ENCODE peak calls at places on chromosomes 1 and 21, in eight cellular contexts. W is HFF-Myc; M is uterus; Z is GM12865; R is body of pancreas; H is A549; C is CD8-positive, alpha-beta T cell; Q is ascending aorta. U is an unnamed sample.

GRCh38 chr1:211703812-211704566 is 28.6 kb upstream of the NEK2 start:
- DNase-seq in H (no peak), Z (no peak), C (no peak), W (no peak), Q (no peak), R (peak; percentile 69), M (no peak), U (no peak)

GRCh38 chr21:34939673-34940321 is 109.3 kb downstream of the RUNX1 start:
- DNase-seq in C (no peak), Q (no peak), M (no peak), Z (no peak), R (no peak), W (no peak), H (no peak), U (no peak)

GRCh38 chr1:25561426-25562100 is 18.2 kb downstream of the LDLRAP1 start:
- DNase-seq in M (no peak), H (no peak), Q (no peak), W (no peak), C (no peak), R (no peak), Z (no peak), U (no peak)

GRCh38 chr1:186139706-186140105 is 235.3 kb downstream of the TPR start:
- DNase-seq in W (no peak), R (no peak), M (no peak), C (no peak), Z (no peak), Q (no peak), H (no peak), U (no peak)

GRCh38 chr1:245822997-245823396 is 668.2 kb downstream of the KIF26B start:
- DNase-seq in H (peak; percentile 36), Q (no peak), M (peak; percentile 35), W (peak; percentile 59), R (no peak), C (no peak), Z (no peak), U (peak; percentile 58)

GRCh38 chr1:25657786-25658760 is 41.5 kb downstream of the MAN1C1 start:
- DNase-seq in W (no peak), Q (no peak), C (no peak), R (no peak), M (peak; percentile 8), H (no peak), Z (no peak), U (no peak)

GRCh38 chr1:151311589-151312331 is 15.5 kb downstream of the PI4KB start:
- DNase-seq in Q (peak; percentile 81), H (peak; percentile 99), Z (peak; percentile 10), C (peak; percentile 45), W (peak; percentile 93), M (peak; percentile 85), R (peak; percentile 50), U (peak; percentile 79)

GRCh38 chr1:15137807-15138206 is 15.7 kb upstream of the TMEM51 start:
- DNase-seq in R (peak; percentile 76), M (no peak), W (no peak), H (no peak), Z (peak; percentile 35), C (no peak), Q (no peak), U (no peak)

GRCh38 chr1:152970495-152970894 is at the start of gene SPRR4:
- DNase-seq in H (no peak), R (no peak), Q (no peak), Z (no peak), C (no peak), W (no peak), M (no peak), U (no peak)

GRCh38 chr1:29117381-29117780 is 6.3 kb downstream of the TMEM200B start:
- DNase-seq in Q (no peak), C (no peak), W (no peak), M (no peak), R (no peak), H (no peak), Z (no peak), U (no peak)

GRCh38 chr1:5503556-5504363 is 488.5 kb downstream of the NPHP4 start:
- DNase-seq in Q (no peak), C (no peak), Z (no peak), R (no peak), M (no peak), W (no peak), H (no peak), U (no peak)

GRCh38 chr1:115507256-115507589 is 134.5 kb upstream of the VANGL1 start:
- DNase-seq in C (no peak), Z (peak; percentile 10), M (peak; percentile 20), H (no peak), Q (no peak), R (peak; percentile 20), W (no peak), U (peak; percentile 6)

GRCh38 chr1:246160905-246161304 is 346.2 kb downstream of the SMYD3 start:
- DNase-seq in C (no peak), Z (no peak), W (no peak), R (no peak), H (no peak), Q (no peak), M (no peak), U (no peak)

GRCh38 chr1:2921970-2922686 is 99.1 kb upstream of the ACTRT2 start:
- DNase-seq in Z (peak; percentile 4), H (peak; percentile 10), R (peak; percentile 34), M (no peak), C (peak; percentile 15), W (no peak), Q (no peak), U (no peak)

GRCh38 chr1:180239145-180240096 is 9.4 kb downstream of the LHX4 start:
- DNase-seq in W (no peak), H (no peak), Z (no peak), Q (no peak), M (no peak), C (no peak), R (no peak), U (no peak)

GRCh38 chr1:215022723-215023122 is 59.8 kb upstream of the KCNK2 start:
- DNase-seq in Q (no peak), M (no peak), Z (no peak), R (no peak), H (no peak), C (no peak), W (no peak), U (no peak)

GRCh38 chr1:212012034-212012740 is 23.2 kb downstream of the INTS7 start:
- DNase-seq in C (peak; percentile 45), R (peak; percentile 79), Q (no peak), Z (peak; percentile 82), W (no peak), M (peak; percentile 50), H (peak; percentile 76), U (no peak)

GRCh38 chr21:45074048-45074817 is at the start of gene ADARB1:
- DNase-seq in Z (peak; percentile 69), C (peak; percentile 42), H (peak; percentile 31), W (no peak), Q (no peak), R (peak; percentile 68), M (peak; percentile 66), U (no peak)

GRCh38 chr1:165851034-165851658 is 23.7 kb downstream of the UCK2 start:
- DNase-seq in Z (peak; percentile 74), C (no peak), M (no peak), W (no peak), H (no peak), R (no peak), Q (no peak), U (no peak)

GRCh38 chr1:93322349-93322748 is 23.4 kb upstream of the DR1 start:
- DNase-seq in R (peak; percentile 24), W (no peak), C (no peak), Q (no peak), H (no peak), M (no peak), Z (no peak), U (no peak)

GRCh38 chr1:212161231-212161781 is 123.9 kb upstream of the PPP2R5A start:
- DNase-seq in Z (peak; percentile 47), W (peak; percentile 50), R (no peak), M (no peak), C (no peak), Q (no peak), H (no peak), U (peak; percentile 73)

GRCh38 chr1:38039386-38039933 is 7.1 kb downstream of the POU3F1 start:
- DNase-seq in H (no peak), R (no peak), C (no peak), Z (no peak), Q (no peak), M (no peak), W (no peak), U (no peak)

GRCh38 chr1:24203404-24203803 is 16.3 kb upstream of the IFNLR1 start:
- DNase-seq in H (no peak), W (no peak), R (no peak), C (no peak), Z (peak; percentile 87), M (no peak), Q (no peak), U (no peak)

GRCh38 chr21:42654913-42655796 is 1.7 kb downstream of the PDE9A start:
- DNase-seq in M (no peak), W (no peak), C (no peak), H (no peak), R (no peak), Z (no peak), Q (no peak), U (no peak)
- H3K4me3 ChIP-seq in M (no peak overlapping the region), W (no peak overlapping the region), C (peak overlapping the region; percentile 68), H (peak overlapping the region; percentile 77), R (no peak overlapping the region), Z (no peak overlapping the region), Q (no peak overlapping the region), U (no peak overlapping the region)

GRCh38 chr21:32916522-32917099 is 109.1 kb upstream of the OLIG2 start:
- DNase-seq in W (no peak), Z (peak; percentile 19), M (no peak), Q (no peak), R (no peak), C (no peak), H (no peak), U (no peak)
- TF ChIP-seq CTCF in W (peak; percentile 40), Z (peak; percentile 25), M (no peak), Q (no peak), R (no peak), C (no peak), H (no peak), U (peak; percentile 17)

GRCh38 chr1:41239988-41240610 is 2.0 kb downstream of the SCMH1 start:
- DNase-seq in Q (no peak), H (peak; percentile 10), M (no peak), C (no peak), W (peak; percentile 48), R (peak; percentile 18), Z (peak; percentile 63), U (peak; percentile 34)
- H3K4me3 ChIP-seq in Q (no peak overlapping the region), H (peak overlapping the region; percentile 95), M (no peak overlapping the region), C (no peak overlapping the region), W (peak overlapping the region; percentile 57), R (no peak overlapping the region), Z (no peak overlapping the region), U (no peak overlapping the region)

GRCh38 chr1:183238071-183238470 is 52.0 kb downstream of the LAMC2 start:
- DNase-seq in R (no peak), Z (no peak), H (no peak), C (no peak), Q (no peak), M (no peak), W (no peak), U (no peak)

GRCh38 chr1:183235503-183235902 is 49.4 kb downstream of the LAMC2 start:
- DNase-seq in M (peak; percentile 38), Z (no peak), H (no peak), C (no peak), Q (no peak), W (no peak), R (no peak), U (no peak)

GRCh38 chr1:183234660-183235476 is 48.8 kb downstream of the LAMC2 start:
- DNase-seq in R (peak; percentile 49), H (peak; percentile 70), M (peak; percentile 81), W (peak; percentile 89), C (no peak), Z (no peak), Q (peak; percentile 45), U (peak; percentile 97)

GRCh38 chr1:183237046-183237445 is 51.0 kb downstream of the LAMC2 start:
- DNase-seq in R (no peak), H (no peak), Z (no peak), C (no peak), W (no peak), Q (no peak), M (no peak), U (no peak)

GRCh38 chr1:183236158-183236725 is 50.2 kb downstream of the LAMC2 start:
- DNase-seq in Z (no peak), R (no peak), C (no peak), M (no peak), W (no peak), Q (no peak), H (no peak), U (no peak)
- TF ChIP-seq CTCF in Z (no peak), R (no peak), C (no peak), M (no peak), W (no peak), Q (no peak), H (no peak), U (no peak)

U was measured in retinal pigment epithelial cell.